ENCODE peak calls at places on chromosomes 2 and 18, in seven cellular contexts. V is thoracic aorta, C is tibial artery, B is psoas muscle, F is cardiac muscle cell, T is mucosa of descending colon, O is fibroblast of mammary gland. D is an unnamed sample.

GRCh38 chr2:224151161-224151560 is 112.1 kb upstream of the SERPINE2 start:
- DNase-seq in V (no peak), C (no peak), B (no peak), F (no peak), T (no peak), O (peak; percentile 80), D (no peak)

GRCh38 chr2:1972948-1973347 is 228.6 kb upstream of the PXDN start:
- DNase-seq in V (no peak), C (no peak), B (no peak), F (no peak), T (no peak), O (no peak), D (no peak)

GRCh38 chr18:48066225-48066652 is 135.8 kb upstream of the SMAD2 start:
- DNase-seq in V (no peak), C (peak; percentile 12), B (no peak), F (no peak), T (no peak), O (no peak), D (no peak)

GRCh38 chr2:189143930-189144329 is 35.6 kb downstream of the COL5A2 start:
- DNase-seq in V (no peak), C (no peak), B (no peak), F (no peak), T (no peak), O (peak; percentile 92), D (no peak)

GRCh38 chr2:71379086-71379485 is 47.5 kb downstream of the ZNF638 start:
- DNase-seq in V (no peak), C (no peak), B (no peak), F (no peak), T (no peak), O (peak; percentile 74), D (no peak)

GRCh38 chr2:138948070-138948539 is 167.9 kb upstream of the NXPH2 start:
- DNase-seq in V (no peak), C (peak; percentile 68), B (no peak), F (no peak), T (no peak), O (peak; percentile 97), D (no peak)

GRCh38 chr2:104340879-104341812 is 512.8 kb upstream of the POU3F3 start:
- DNase-seq in V (no peak), C (no peak), B (no peak), F (peak; percentile 22), T (no peak), O (no peak), D (no peak)

GRCh38 chr2:240240017-240240416 is 99.6 kb upstream of the OTOS start:
- DNase-seq in V (no peak), C (no peak), B (no peak), F (no peak), T (no peak), O (no peak), D (no peak)

GRCh38 chr18:39799010-39799409 is 2156.0 kb upstream of the PIK3C3 start:
- DNase-seq in V (no peak), C (no peak), B (no peak), F (no peak), T (no peak), O (peak; percentile 62), D (no peak)

GRCh38 chr18:53799134-53799533 is 425.3 kb downstream of the MBD2 start:
- DNase-seq in V (no peak), C (no peak), B (no peak), F (no peak), T (no peak), O (peak; percentile 87), D (no peak)

GRCh38 chr2:71692621-71693277 is 239.4 kb downstream of the DYSF start:
- DNase-seq in V (no peak), C (peak; percentile 19), B (no peak), F (no peak), T (no peak), O (no peak), D (no peak)

GRCh38 chr18:31685097-31686082 is 1.0 kb upstream of the B4GALT6 start:
- DNase-seq in V (no peak), C (no peak), B (peak; percentile 66), F (peak; percentile 91), T (peak; percentile 88), O (peak; percentile 74), D (peak; percentile 65)

GRCh38 chr2:220356076-220356475 is 728.6 kb downstream of the SLC4A3 start:
- DNase-seq in V (no peak), C (no peak), B (no peak), F (no peak), T (no peak), O (peak; percentile 30), D (no peak)

GRCh38 chr2:231643494-231643888 is 50.8 kb downstream of the TEX44 start:
- DNase-seq in V (no peak), C (no peak), B (no peak), F (no peak), T (no peak), O (no peak), D (no peak)

GRCh38 chr18:28080876-28081300 is 96.0 kb downstream of the CDH2 start:
- DNase-seq in V (no peak), C (no peak), B (no peak), F (no peak), T (no peak), O (no peak), D (no peak)

GRCh38 chr18:21602302-21602592 is 1.7 kb upstream of the ESCO1 start:
- DNase-seq in V (no peak), C (no peak), B (no peak), F (no peak), T (no peak), O (no peak), D (no peak)

GRCh38 chr2:8447610-8448221 is 234.1 kb upstream of the ID2 start:
- DNase-seq in V (no peak), C (no peak), B (no peak), F (no peak), T (no peak), O (peak; percentile 74), D (no peak)

GRCh38 chr2:213429516-213429915 is 145.3 kb downstream of the SPAG16 start:
- DNase-seq in V (no peak), C (no peak), B (no peak), F (no peak), T (no peak), O (no peak), D (no peak)

GRCh38 chr2:172098650-172099471 is 3.8 kb downstream of the DLX2 start:
- DNase-seq in V (no peak), C (peak; percentile 72), B (peak; percentile 58), F (peak; percentile 67), T (peak; percentile 54), O (peak; percentile 61), D (peak; percentile 19)

GRCh38 chr2:198312621-198313483 is 508.5 kb downstream of the PLCL1 start:
- DNase-seq in V (no peak), C (no peak), B (no peak), F (peak; percentile 13), T (no peak), O (no peak), D (no peak)

GRCh38 chr18:75364512-75364911 is 63.0 kb downstream of the SMIM21 start:
- DNase-seq in V (no peak), C (no peak), B (no peak), F (no peak), T (no peak), O (peak; percentile 6), D (no peak)

GRCh38 chr2:47520825-47521665 is 118.1 kb downstream of the MSH2 start:
- DNase-seq in V (no peak), C (no peak), B (peak; percentile 33), F (no peak), T (peak; percentile 65), O (peak; percentile 44), D (no peak)
- TF ChIP-seq CTCF in V (no peak), C (peak; percentile 11), B (no peak), F (no peak), T (no peak), O (no peak), D (no peak)

GRCh38 chr18:23640023-23640422 is 22.7 kb downstream of the ANKRD29 start:
- DNase-seq in V (no peak), C (no peak), B (no peak), F (peak; percentile 46), T (no peak), O (no peak), D (no peak)
- TF ChIP-seq CTCF in V (no peak), C (no peak), B (no peak), F (no peak), T (no peak), O (no peak), D (no peak)

GRCh38 chr2:68742638-68743037 is 8.0 kb downstream of the ARHGAP25 start:
- DNase-seq in V (no peak), C (no peak), B (no peak), F (no peak), T (no peak), O (no peak), D (no peak)

GRCh38 chr2:68745006-68745405 is 10.4 kb downstream of the ARHGAP25 start:
- DNase-seq in V (no peak), C (no peak), B (no peak), F (no peak), T (no peak), O (no peak), D (no peak)

GRCh38 chr2:68743531-68743930 is 8.9 kb downstream of the ARHGAP25 start:
- DNase-seq in V (no peak), C (no peak), B (no peak), F (no peak), T (no peak), O (no peak), D (no peak)

GRCh38 chr2:68746408-68746807 is 11.8 kb downstream of the ARHGAP25 start:
- DNase-seq in V (no peak), C (no peak), B (no peak), F (no peak), T (no peak), O (no peak), D (no peak)

DNA sequence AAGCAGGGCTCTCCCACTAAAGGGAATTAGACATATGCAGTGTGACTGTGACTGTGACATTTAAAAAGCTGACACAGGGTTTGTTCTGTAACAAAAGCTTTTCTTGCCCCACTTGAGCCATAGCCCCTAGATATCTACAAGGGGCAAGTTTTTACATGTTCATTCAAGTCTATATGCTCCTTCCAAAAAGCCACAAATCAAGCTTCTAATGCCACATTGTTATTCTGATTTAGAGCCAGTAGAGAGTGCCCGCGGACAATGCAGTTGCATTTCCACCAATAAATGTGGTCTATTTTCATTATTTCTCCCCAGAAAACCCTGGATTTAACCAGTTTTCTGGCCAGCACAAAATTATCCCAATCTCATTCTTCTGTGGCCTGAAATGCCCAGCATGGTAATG is 9.9 kb downstream of the ARHGAP25 start:
- DNase-seq in V (no peak), C (no peak), B (no peak), F (no peak), T (no peak), O (no peak), D (no peak)
- TF ChIP-seq CTCF in V (no peak), C (no peak), B (no peak), F (no peak), T (no peak), O (no peak), D (no peak)

DNA sequence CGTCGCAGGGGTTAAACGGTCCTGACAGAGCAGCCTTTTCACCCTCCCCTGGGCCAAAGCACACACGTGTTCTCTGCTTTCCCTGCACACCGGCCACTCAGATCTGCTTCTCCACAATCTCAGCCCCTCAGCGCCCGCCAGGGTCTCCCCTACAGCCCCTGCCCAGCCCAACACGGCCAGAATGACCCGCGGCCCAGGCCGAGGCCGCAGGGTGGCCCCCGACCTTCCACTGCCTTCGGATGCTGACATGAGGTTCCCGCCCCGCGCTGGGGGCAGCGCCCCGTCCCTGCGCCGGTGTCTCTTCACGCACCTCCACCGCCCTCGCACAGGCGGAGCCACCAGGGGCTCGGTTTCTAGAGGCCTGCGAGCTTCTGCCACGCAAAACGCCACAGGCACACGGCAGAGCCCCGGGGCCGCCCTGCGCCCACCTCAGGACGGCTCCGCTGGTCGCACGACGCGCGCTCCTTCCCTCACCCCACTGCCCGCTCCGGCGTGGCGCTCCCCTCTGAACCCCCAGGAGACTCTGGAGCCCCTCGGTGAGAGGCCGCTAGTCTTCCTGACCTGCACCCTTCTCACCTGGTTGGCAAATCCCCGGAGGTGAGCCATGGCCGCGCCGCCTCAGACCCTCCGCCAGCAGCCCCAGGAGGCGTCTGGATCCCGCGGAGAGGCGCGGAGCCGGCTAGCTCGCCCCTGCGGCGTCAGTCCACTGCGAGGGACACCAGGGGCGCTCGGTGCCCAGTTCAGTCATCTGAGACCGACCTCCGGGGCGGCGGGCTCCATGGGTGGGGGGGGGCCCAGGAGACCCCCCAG is 749 bp downstream of the STK25 start:
- DNase-seq in V (no peak), C (peak; percentile 75), B (peak; percentile 68), F (peak; percentile 84), T (peak; percentile 72), O (peak; percentile 18), D (peak; percentile 75)
- TF ChIP-seq CTCF in V (peak; percentile 43), C (no peak), B (no peak), F (peak; percentile 24), T (no peak), O (no peak), D (no peak)

D was measured in D721Med.